ENCODE peak calls at places on chromosomes 16 and 17, in seven cellular contexts. One of them, this sample, is unnamed.

GRCh38 chr17:15262291-15263205 is 2.6 kb downstream of the PMP22 start:
- DNase-seq in OCI-LY7: no peak
- DNase-seq in aorta: peak; percentile 94
- DNase-seq in heart right ventricle: peak; percentile 89
- DNase-seq in body of pancreas: peak; percentile 78
- DNase-seq in GM23248: peak; percentile 96
- DNase-seq in IMR-90: peak; percentile 83
- DNase-seq in this sample: peak; percentile 79

GRCh38 chr16:10497132-10498088 is 83.0 kb downstream of the EMP2 start:
- DNase-seq in OCI-LY7: no peak
- DNase-seq in aorta: no peak
- DNase-seq in body of pancreas: no peak
- DNase-seq in heart right ventricle: no peak
- DNase-seq in GM23248: no peak
- DNase-seq in IMR-90: no peak
- DNase-seq in this sample: no peak

GRCh38 chr16:62596101-62596500 is 559.9 kb upstream of the CDH8 start:
- DNase-seq in heart right ventricle: no peak
- DNase-seq in OCI-LY7: no peak
- DNase-seq in IMR-90: no peak
- DNase-seq in GM23248: no peak
- DNase-seq in body of pancreas: no peak
- DNase-seq in aorta: no peak
- DNase-seq in this sample: no peak

GRCh38 chr17:42518755-42519545 is 17.1 kb upstream of the NAGLU start:
- DNase-seq in heart right ventricle: peak; percentile 55
- DNase-seq in IMR-90: no peak
- DNase-seq in aorta: peak; percentile 75
- DNase-seq in body of pancreas: peak; percentile 25
- DNase-seq in OCI-LY7: no peak
- DNase-seq in GM23248: no peak
- DNase-seq in this sample: peak; percentile 66

GRCh38 chr17:7281953-7282751 is 634 bp downstream of the SLC2A4 start:
- DNase-seq in OCI-LY7: no peak
- DNase-seq in IMR-90: no peak
- DNase-seq in body of pancreas: no peak
- DNase-seq in GM23248: no peak
- DNase-seq in aorta: no peak
- DNase-seq in heart right ventricle: peak; percentile 85
- DNase-seq in this sample: no peak

GRCh38 chr16:89903908-89904515 is 14.7 kb upstream of the MC1R start:
- DNase-seq in GM23248: no peak
- DNase-seq in aorta: peak; percentile 73
- DNase-seq in IMR-90: no peak
- DNase-seq in OCI-LY7: no peak
- DNase-seq in body of pancreas: no peak
- DNase-seq in heart right ventricle: no peak
- DNase-seq in this sample: peak; percentile 11

GRCh38 chr17:51995797-51996403 is 162.6 kb downstream of the CA10 start:
- DNase-seq in IMR-90: no peak
- DNase-seq in OCI-LY7: no peak
- DNase-seq in aorta: no peak
- DNase-seq in body of pancreas: no peak
- DNase-seq in GM23248: no peak
- DNase-seq in heart right ventricle: no peak
- DNase-seq in this sample: no peak

GRCh38 chr16:53754938-53755910 is 51.3 kb downstream of the FTO start:
- DNase-seq in aorta: no peak
- DNase-seq in GM23248: peak; percentile 72
- DNase-seq in body of pancreas: peak; percentile 72
- DNase-seq in heart right ventricle: no peak
- DNase-seq in IMR-90: peak; percentile 60
- DNase-seq in OCI-LY7: no peak
- DNase-seq in this sample: peak; percentile 87

GRCh38 chr16:10206215-10206614 is 24.0 kb upstream of the GRIN2A start:
- DNase-seq in GM23248: no peak
- DNase-seq in aorta: no peak
- DNase-seq in OCI-LY7: no peak
- DNase-seq in heart right ventricle: no peak
- DNase-seq in body of pancreas: no peak
- DNase-seq in IMR-90: no peak
- DNase-seq in this sample: no peak

GRCh38 chr17:50349241-50349595 is 3.3 kb downstream of the XYLT2 start:
- DNase-seq in GM23248: no peak
- DNase-seq in IMR-90: no peak
- DNase-seq in heart right ventricle: no peak
- DNase-seq in OCI-LY7: no peak
- DNase-seq in aorta: peak; percentile 49
- DNase-seq in body of pancreas: no peak
- DNase-seq in this sample: no peak

GRCh38 chr17:42629420-42630009 is 20.0 kb downstream of the TUBG1 start:
- DNase-seq in GM23248: no peak
- DNase-seq in IMR-90: no peak
- DNase-seq in heart right ventricle: no peak
- DNase-seq in OCI-LY7: no peak
- DNase-seq in aorta: no peak
- DNase-seq in body of pancreas: peak; percentile 66
- DNase-seq in this sample: no peak

GRCh38 chr17:57457188-57457587 is 200.9 kb downstream of the MSI2 start:
- DNase-seq in IMR-90: no peak
- DNase-seq in aorta: no peak
- DNase-seq in body of pancreas: no peak
- DNase-seq in GM23248: no peak
- DNase-seq in heart right ventricle: no peak
- DNase-seq in OCI-LY7: no peak
- DNase-seq in this sample: no peak

GRCh38 chr16:28821874-28822519 is 802 bp upstream of the ATXN2L start:
- DNase-seq in aorta: peak; percentile 55
- DNase-seq in body of pancreas: no peak
- DNase-seq in heart right ventricle: no peak
- DNase-seq in OCI-LY7: peak; percentile 26
- DNase-seq in GM23248: peak; percentile 31
- DNase-seq in IMR-90: no peak
- DNase-seq in this sample: no peak

GRCh38 chr16:65895486-65895885 is 471.0 kb upstream of the CDH5 start:
- DNase-seq in heart right ventricle: no peak
- DNase-seq in GM23248: no peak
- DNase-seq in IMR-90: no peak
- DNase-seq in OCI-LY7: no peak
- DNase-seq in aorta: no peak
- DNase-seq in body of pancreas: no peak
- DNase-seq in this sample: no peak

GRCh38 chr17:64418506-64419339 is 28.1 kb upstream of the PECAM1 start:
- DNase-seq in heart right ventricle: no peak
- DNase-seq in OCI-LY7: peak; percentile 84
- DNase-seq in body of pancreas: peak; percentile 31
- DNase-seq in GM23248: peak; percentile 81
- DNase-seq in aorta: no peak
- DNase-seq in IMR-90: peak; percentile 74
- DNase-seq in this sample: peak; percentile 54

GRCh38 chr16:67104061-67104460 is 5.7 kb upstream of the PHAF1 start:
- DNase-seq in OCI-LY7: no peak
- DNase-seq in body of pancreas: peak; percentile 32
- DNase-seq in heart right ventricle: no peak
- DNase-seq in aorta: no peak
- DNase-seq in GM23248: peak; percentile 59
- DNase-seq in IMR-90: peak; percentile 23
- DNase-seq in this sample: peak; percentile 36

GRCh38 chr16:82671743-82672142 is 45.0 kb downstream of the CDH13 start:
- DNase-seq in GM23248: no peak
- DNase-seq in IMR-90: no peak
- DNase-seq in OCI-LY7: no peak
- DNase-seq in aorta: no peak
- DNase-seq in body of pancreas: no peak
- DNase-seq in heart right ventricle: no peak
- DNase-seq in this sample: no peak

GRCh38 chr16:82629441-82630027 is 2.8 kb downstream of the CDH13 start:
- DNase-seq in heart right ventricle: no peak
- DNase-seq in GM23248: peak; percentile 83
- DNase-seq in OCI-LY7: no peak
- DNase-seq in aorta: no peak
- DNase-seq in body of pancreas: no peak
- DNase-seq in IMR-90: peak; percentile 34
- DNase-seq in this sample: peak; percentile 35

GRCh38 chr17:67624886-67625656 is 92.7 kb upstream of the NOL11 start:
- DNase-seq in body of pancreas: peak; percentile 22
- DNase-seq in aorta: no peak
- DNase-seq in heart right ventricle: no peak
- DNase-seq in IMR-90: no peak
- DNase-seq in GM23248: no peak
- DNase-seq in OCI-LY7: no peak
- DNase-seq in this sample: peak; percentile 24

GRCh38 chr16:23784811-23785447 is 30.1 kb downstream of the CHP2 start:
- DNase-seq in heart right ventricle: no peak
- DNase-seq in OCI-LY7: no peak
- DNase-seq in aorta: no peak
- DNase-seq in GM23248: peak; percentile 53
- DNase-seq in IMR-90: peak; percentile 9
- DNase-seq in body of pancreas: no peak
- DNase-seq in this sample: no peak

GRCh38 chr16:81041696-81042095 is 6.1 kb downstream of the ATMIN start:
- DNase-seq in OCI-LY7: no peak
- DNase-seq in body of pancreas: no peak
- DNase-seq in GM23248: no peak
- DNase-seq in aorta: no peak
- DNase-seq in IMR-90: no peak
- DNase-seq in heart right ventricle: no peak
- DNase-seq in this sample: no peak
- H3K36me3 ChIP-seq in OCI-LY7: peaks cover 68% of the 10 kb centered on the region
- H3K36me3 ChIP-seq in body of pancreas: peaks cover 27% of the 10 kb centered on the region
- H3K36me3 ChIP-seq in GM23248: peaks cover 30% of the 10 kb centered on the region
- H3K36me3 ChIP-seq in aorta: peaks cover 9% of the 10 kb centered on the region
- H3K36me3 ChIP-seq in IMR-90: peaks cover 31% of the 10 kb centered on the region
- H3K36me3 ChIP-seq in heart right ventricle: peaks cover 56% of the 10 kb centered on the region
- H3K36me3 ChIP-seq in this sample: peaks cover 3% of the 10 kb centered on the region

GRCh38 chr16:69145658-69146057 is 13.2 kb downstream of the UTP4 start:
- DNase-seq in heart right ventricle: no peak
- DNase-seq in aorta: no peak
- DNase-seq in body of pancreas: peak; percentile 85
- DNase-seq in GM23248: peak; percentile 30
- DNase-seq in OCI-LY7: no peak
- DNase-seq in IMR-90: peak; percentile 17
- DNase-seq in this sample: no peak

GRCh38 chr16:69150146-69150865 is 17.9 kb downstream of the UTP4 start:
- DNase-seq in GM23248: peak; percentile 79
- DNase-seq in aorta: no peak
- DNase-seq in OCI-LY7: peak; percentile 74
- DNase-seq in heart right ventricle: no peak
- DNase-seq in IMR-90: peak; percentile 81
- DNase-seq in body of pancreas: peak; percentile 76
- DNase-seq in this sample: no peak
- H3K36me3 ChIP-seq in GM23248: peaks cover 37% of the 10 kb centered on the region
- H3K36me3 ChIP-seq in aorta: peaks cover 5% of the 10 kb centered on the region
- H3K36me3 ChIP-seq in OCI-LY7: peaks cover 89% of the 10 kb centered on the region
- H3K36me3 ChIP-seq in heart right ventricle: peaks cover 97% of the 10 kb centered on the region
- H3K36me3 ChIP-seq in IMR-90: peaks cover 40% of the 10 kb centered on the region
- H3K36me3 ChIP-seq in body of pancreas: peaks cover 16% of the 10 kb centered on the region
- H3K36me3 ChIP-seq in this sample: peaks cover 34% of the 10 kb centered on the region

GRCh38 chr16:88742896-88743605 is 36.7 kb downstream of the CTU2 start:
- DNase-seq in GM23248: no peak
- DNase-seq in OCI-LY7: peak; percentile 59
- DNase-seq in heart right ventricle: no peak
- DNase-seq in aorta: no peak
- DNase-seq in IMR-90: no peak
- DNase-seq in body of pancreas: no peak
- DNase-seq in this sample: no peak

GRCh38 chr16:88741368-88741767 is 35.1 kb downstream of the CTU2 start:
- DNase-seq in body of pancreas: no peak
- DNase-seq in IMR-90: no peak
- DNase-seq in GM23248: no peak
- DNase-seq in heart right ventricle: no peak
- DNase-seq in aorta: no peak
- DNase-seq in OCI-LY7: no peak
- DNase-seq in this sample: no peak

GRCh38 chr16:88744520-88744835 is 38.2 kb downstream of the CTU2 start:
- DNase-seq in GM23248: no peak
- DNase-seq in IMR-90: no peak
- DNase-seq in body of pancreas: no peak
- DNase-seq in heart right ventricle: no peak
- DNase-seq in aorta: no peak
- DNase-seq in OCI-LY7: no peak
- DNase-seq in this sample: no peak

GRCh38 chr16:88744839-88745521 is 38.7 kb downstream of the CTU2 start:
- DNase-seq in body of pancreas: no peak
- DNase-seq in GM23248: no peak
- DNase-seq in heart right ventricle: no peak
- DNase-seq in IMR-90: no peak
- DNase-seq in aorta: no peak
- DNase-seq in OCI-LY7: no peak
- DNase-seq in this sample: no peak

DNA sequence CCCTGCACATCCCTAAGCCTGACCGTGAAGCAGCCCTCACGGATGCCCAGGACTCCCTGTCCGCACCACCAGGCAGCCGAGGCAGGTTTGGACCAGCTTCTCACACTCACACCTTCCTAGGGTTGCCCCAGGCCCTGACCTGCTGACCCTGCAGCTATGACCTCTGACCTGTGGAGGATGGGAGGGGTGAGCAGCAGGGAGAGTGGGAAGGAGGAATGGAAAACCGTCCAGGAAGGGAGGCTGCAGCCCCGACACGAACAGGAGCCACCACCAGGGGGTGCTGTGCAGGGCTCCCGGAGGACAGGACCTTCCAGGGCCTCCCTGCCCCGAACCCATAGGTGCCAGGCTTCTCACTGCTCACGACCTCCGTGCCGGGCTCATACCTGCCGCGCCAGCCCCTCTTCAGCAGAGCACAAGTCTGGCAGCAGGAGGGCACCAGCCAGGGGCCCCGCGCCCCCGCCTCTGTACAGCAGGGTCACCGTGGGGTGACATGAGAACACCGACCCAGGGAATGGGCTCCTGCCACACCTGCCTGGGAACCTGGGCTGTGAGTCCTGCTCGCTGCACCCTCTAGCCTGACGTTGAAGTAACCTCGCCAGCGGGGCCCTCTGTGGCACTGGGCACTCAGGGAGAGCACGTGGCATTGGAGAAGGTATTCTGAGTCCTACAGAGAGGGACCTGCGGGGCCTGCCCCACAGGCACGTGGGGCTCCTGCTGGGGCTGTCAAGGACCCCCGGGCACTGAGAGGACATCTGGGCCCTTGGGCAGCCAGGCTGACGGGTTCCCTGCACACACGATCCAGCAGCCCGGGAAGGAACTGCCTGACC is 37.6 kb downstream of the CTU2 start:
- DNase-seq in GM23248: peak; percentile 78
- DNase-seq in IMR-90: peak; percentile 55
- DNase-seq in OCI-LY7: peak; percentile 62
- DNase-seq in body of pancreas: peak; percentile 77
- DNase-seq in aorta: peak; percentile 95
- DNase-seq in heart right ventricle: peak; percentile 87
- DNase-seq in this sample: peak; percentile 52
- H3K36me3 ChIP-seq in GM23248: no peaks in the 10 kb centered on the region
- H3K36me3 ChIP-seq in IMR-90: peaks cover 28% of the 10 kb centered on the region
- H3K36me3 ChIP-seq in OCI-LY7: peaks cover 5% of the 10 kb centered on the region
- H3K36me3 ChIP-seq in body of pancreas: no peaks in the 10 kb centered on the region
- H3K36me3 ChIP-seq in aorta: no peaks in the 10 kb centered on the region
- H3K36me3 ChIP-seq in heart right ventricle: no peaks in the 10 kb centered on the region
- H3K36me3 ChIP-seq in this sample: no peaks in the 10 kb centered on the region

DNA sequence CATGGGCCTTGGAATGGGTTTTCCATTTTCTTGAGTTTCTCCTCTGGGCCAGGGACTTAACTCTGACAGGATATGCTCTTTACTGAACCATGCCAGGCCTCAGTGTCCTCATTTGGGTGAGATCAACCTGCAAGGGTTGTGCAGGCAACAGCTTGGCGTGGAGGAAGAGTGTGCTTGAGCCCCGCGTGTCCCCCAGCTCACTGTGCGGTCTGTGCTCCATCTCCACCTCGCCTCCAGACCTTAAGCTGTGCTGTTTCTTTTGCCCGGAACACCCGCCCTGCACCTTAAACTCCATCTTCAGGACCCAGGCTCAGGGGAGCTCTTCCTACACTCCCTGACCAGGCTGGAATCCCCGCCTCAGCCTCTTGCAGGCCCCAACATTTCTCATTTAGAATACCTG is 9.7 kb downstream of the RUSF1 start:
- DNase-seq in heart right ventricle: no peak
- DNase-seq in GM23248: no peak
- DNase-seq in OCI-LY7: no peak
- DNase-seq in IMR-90: no peak
- DNase-seq in aorta: peak; percentile 55
- DNase-seq in body of pancreas: no peak
- DNase-seq in this sample: no peak
- H3K36me3 ChIP-seq in heart right ventricle: peaks cover 73% of the 10 kb centered on the region
- H3K36me3 ChIP-seq in GM23248: no peaks in the 10 kb centered on the region
- H3K36me3 ChIP-seq in OCI-LY7: no peaks in the 10 kb centered on the region
- H3K36me3 ChIP-seq in IMR-90: peaks cover 63% of the 10 kb centered on the region
- H3K36me3 ChIP-seq in aorta: no peaks in the 10 kb centered on the region
- H3K36me3 ChIP-seq in body of pancreas: peaks cover 7% of the 10 kb centered on the region
- H3K36me3 ChIP-seq in this sample: peaks cover 27% of the 10 kb centered on the region

This sample was measured in MG63.